ENCODE peak calls at places on chromosome 13, in nine cellular contexts. C is heart right ventricle; V is progenitor cell of endocrine pancreas; A is heart left ventricle; L is cardiac fibroblast; R is activated CD4-positive, alpha-beta memory T cell treated with anti-CD3 and anti-CD28 coated beads for 36 hours; H is fibroblast of mammary gland; P is cerebellar nuclear complex; N is NAMALWA. D is an unnamed sample.

GRCh38 chr13:99218545-99218944 is 17.9 kb downstream of the UBAC2 start:
- DNase-seq in P (no peak), H (no peak), C (peak; percentile 75), R (no peak), N (no peak), A (peak; percentile 78), L (no peak), V (no peak), D (no peak)

GRCh38 chr13:70339738-70340137 is 231.5 kb upstream of the KLHL1 start:
- DNase-seq in N (peak; percentile 51), P (no peak), C (no peak), A (no peak), R (no peak), H (no peak), V (no peak), L (peak; percentile 0), D (no peak)

GRCh38 chr13:66574606-66575005 is 655.5 kb downstream of the PCDH9 start:
- DNase-seq in P (no peak), H (no peak), N (no peak), V (no peak), L (peak; percentile 80), A (no peak), C (no peak), R (no peak), D (no peak)

GRCh38 chr13:35630551-35631275 is 154.2 kb upstream of the MAB21L1 start:
- DNase-seq in N (peak; percentile 58), A (no peak), C (no peak), V (no peak), H (peak; percentile 74), R (no peak), L (peak; percentile 66), P (no peak), D (peak; percentile 24)

GRCh38 chr13:21516806-21517205 is 57.7 kb upstream of the ZDHHC20 start:
- DNase-seq in P (no peak), H (no peak), C (no peak), L (no peak), R (no peak), N (no peak), V (no peak), A (no peak), D (no peak)

GRCh38 chr13:31556376-31556775 is 182.9 kb upstream of the RXFP2 start:
- DNase-seq in R (no peak), A (no peak), H (peak; percentile 75), L (peak; percentile 72), V (no peak), N (no peak), P (no peak), C (no peak), D (peak; percentile 1)

GRCh38 chr13:37869506-37869755 is 141 bp downstream of the TRPC4 start:
- DNase-seq in N (no peak), C (no peak), V (no peak), P (no peak), R (no peak), A (no peak), L (no peak), H (peak; percentile 14), D (no peak)

GRCh38 chr13:48727252-48728011 is 73.7 kb downstream of the CYSLTR2 start:
- DNase-seq in L (peak; percentile 75), R (no peak), N (peak; percentile 3), A (no peak), V (no peak), C (peak; percentile 51), H (peak; percentile 70), P (no peak), D (no peak)

GRCh38 chr13:109465151-109465550 is 321.2 kb downstream of the IRS2 start:
- DNase-seq in C (no peak), R (no peak), N (no peak), A (no peak), L (peak; percentile 8), H (peak; percentile 57), P (no peak), V (no peak), D (no peak)